ENCODE peak calls at places on chromosome 18, in ten cellular contexts. U is A172, Q is AG04449, Z is AG08396, A is hippocampal formation, V is HuH-7.5, B is heart left ventricle, C is HTR-8/SVneo, L is GDM1, K is Ammon's horn. I is an unnamed sample.

GRCh38 chr18:6732952-6733351 is 3.4 kb downstream of the ARHGAP28 start:
- DNase-seq in U (no peak), Q (no peak), Z (no peak), A (no peak), V (no peak), B (no peak), C (no peak), L (no peak), K (no peak), I (no peak)

GRCh38 chr18:64203295-64203694 is 54.4 kb upstream of the LINC00305 start:
- DNase-seq in U (no peak), Q (no peak), Z (no peak), A (no peak), V (no peak), B (no peak), C (no peak), L (no peak), K (no peak), I (no peak)

GRCh38 chr18:64175432-64175831 is 26.5 kb upstream of the LINC00305 start:
- DNase-seq in U (no peak), Q (no peak), Z (no peak), A (no peak), V (no peak), B (no peak), C (no peak), L (no peak), K (no peak), I (peak; percentile 47)

GRCh38 chr18:48548404-48548771 is 9.6 kb downstream of the CTIF start:
- DNase-seq in U (no peak), Q (no peak), Z (no peak), A (no peak), V (no peak), B (peak; percentile 55), C (no peak), L (no peak), K (no peak), I (no peak)

GRCh38 chr18:62999392-62999791 is 284.1 kb downstream of the PHLPP1 start:
- DNase-seq in U (peak; percentile 59), Q (no peak), Z (peak; percentile 80), A (no peak), V (no peak), B (peak; percentile 44), C (no peak), L (no peak), K (peak; percentile 63), I (no peak)

GRCh38 chr18:47461977-47462376 is 210.5 kb upstream of the SKOR2 start:
- DNase-seq in U (no peak), Q (no peak), Z (no peak), A (no peak), V (no peak), B (no peak), C (no peak), L (no peak), K (no peak), I (no peak)

GRCh38 chr18:54521846-54522245 is 69.2 kb upstream of the DYNAP start:
- DNase-seq in U (no peak), Q (no peak), Z (no peak), A (no peak), V (no peak), B (no peak), C (no peak), L (no peak), K (no peak), I (no peak)

GRCh38 chr18:8750954-8751415 is 45.6 kb downstream of the MTCL1 start:
- DNase-seq in U (peak; percentile 78), Q (peak; percentile 68), Z (peak; percentile 71), A (no peak), V (no peak), B (no peak), C (no peak), L (no peak), K (no peak), I (no peak)

GRCh38 chr18:68436485-68436884 is 278.4 kb downstream of the TMX3 start:
- DNase-seq in U (no peak), Q (no peak), Z (no peak), A (no peak), V (no peak), B (no peak), C (no peak), L (peak; percentile 0), K (no peak), I (no peak)

GRCh38 chr18:61551586-61551985 is 218.4 kb downstream of the CDH20 start:
- DNase-seq in U (peak; percentile 63), Q (peak; percentile 62), Z (peak; percentile 84), A (no peak), V (peak; percentile 47), B (no peak), C (peak; percentile 61), L (peak; percentile 2), K (peak; percentile 80), I (peak; percentile 49)

GRCh38 chr18:72652990-72653593 is 109.0 kb upstream of the CBLN2 start:
- DNase-seq in U (peak; percentile 5), Q (no peak), Z (peak; percentile 20), A (peak; percentile 24), V (no peak), B (no peak), C (peak; percentile 10), L (peak; percentile 26), K (no peak), I (peak; percentile 71)

GRCh38 chr18:46814394-46814793 is 57.5 kb upstream of the ST8SIA5 start:
- DNase-seq in U (no peak), Q (no peak), Z (no peak), A (no peak), V (no peak), B (no peak), C (no peak), L (no peak), K (no peak), I (no peak)

GRCh38 chr18:39604836-39605235 is 2039.2 kb upstream of the CELF4 start:
- DNase-seq in U (peak; percentile 34), Q (no peak), Z (no peak), A (no peak), V (no peak), B (no peak), C (no peak), L (no peak), K (no peak), I (no peak)

GRCh38 chr18:48999569-48999968 is 48.8 kb upstream of the SMAD7 start:
- DNase-seq in U (no peak), Q (no peak), Z (no peak), A (no peak), V (no peak), B (peak; percentile 4), C (no peak), L (no peak), K (no peak), I (no peak)

GRCh38 chr18:50268022-50268747 is 1.9 kb upstream of the CFAP53 start:
- DNase-seq in U (no peak), Q (no peak), Z (peak; percentile 84), A (peak; percentile 56), V (peak; percentile 62), B (peak; percentile 78), C (no peak), L (no peak), K (peak; percentile 67), I (peak; percentile 94)

GRCh38 chr18:25561923-25562322 is 210.0 kb upstream of the ZNF521 start:
- DNase-seq in U (no peak), Q (no peak), Z (peak; percentile 32), A (no peak), V (no peak), B (no peak), C (no peak), L (peak; percentile 3), K (no peak), I (no peak)

GRCh38 chr18:47594621-47595086 is 335.8 kb downstream of the SMAD2 start:
- DNase-seq in U (no peak), Q (no peak), Z (no peak), A (no peak), V (no peak), B (no peak), C (no peak), L (no peak), K (peak; percentile 78), I (no peak)

GRCh38 chr18:80202264-80202998 is 44.9 kb downstream of the PARD6G start:
- DNase-seq in U (no peak), Q (no peak), Z (no peak), A (no peak), V (no peak), B (no peak), C (no peak), L (no peak), K (no peak), I (no peak)

GRCh38 chr18:13112982-13113381 is 105.6 kb upstream of the LDLRAD4 start:
- DNase-seq in U (peak; percentile 30), Q (no peak), Z (peak; percentile 66), A (peak; percentile 46), V (peak; percentile 66), B (peak; percentile 91), C (no peak), L (no peak), K (peak; percentile 88), I (peak; percentile 88)

GRCh38 chr18:79361766-79362522 is 33.8 kb upstream of the NFATC1 start:
- DNase-seq in U (peak; percentile 75), Q (peak; percentile 21), Z (peak; percentile 75), A (no peak), V (no peak), B (no peak), C (peak; percentile 12), L (no peak), K (no peak), I (peak; percentile 20)

GRCh38 chr18:78525364-78526111 is 454.1 kb upstream of the SALL3 start:
- DNase-seq in U (no peak), Q (no peak), Z (no peak), A (no peak), V (no peak), B (no peak), C (no peak), L (no peak), K (no peak), I (no peak)

GRCh38 chr18:49628993-49629795 is 67.3 kb downstream of the LIPG start:
- DNase-seq in U (no peak), Q (no peak), Z (no peak), A (peak; percentile 41), V (no peak), B (peak; percentile 45), C (no peak), L (no peak), K (peak; percentile 59), I (no peak)